ENCODE peak calls at places on chromosomes 16 and 17, in seven cellular contexts. O, S, A, D, V, H and P are unnamed samples.

GRCh38 chr17:66468241-66469087 is 166.1 kb downstream of the PRKCA start:
- DNase-seq in V (no peak), D (peak; percentile 72), A (peak; percentile 48), S (no peak), H (no peak), O (peak; percentile 36), P (no peak)

GRCh38 chr17:52159159-52159809 is 770 bp upstream of the CA10 start:
- DNase-seq in S (no peak), A (no peak), V (peak; percentile 33), H (no peak), O (no peak), D (no peak), P (no peak)

GRCh38 chr16:89224665-89225064 is 7.2 kb downstream of the ZNF778 start:
- DNase-seq in V (no peak), A (no peak), D (no peak), H (no peak), S (no peak), O (no peak), P (no peak)

GRCh38 chr16:74607310-74607966 is 524 bp upstream of the GLG1 start:
- DNase-seq in V (no peak), S (no peak), O (no peak), A (no peak), H (no peak), D (no peak), P (no peak)

GRCh38 chr16:1188781-1189189 is 35.9 kb downstream of the CACNA1H start:
- DNase-seq in A (peak; percentile 49), V (no peak), D (peak; percentile 76), O (no peak), S (no peak), H (peak; percentile 41), P (peak; percentile 73)

GRCh38 chr16:63467513-63467912 is 1431.3 kb upstream of the CDH8 start:
- DNase-seq in S (no peak), O (no peak), A (peak; percentile 1), H (no peak), V (no peak), D (no peak), P (no peak)

GRCh38 chr17:28145348-28145747 is 102.9 kb downstream of the NLK start:
- DNase-seq in O (no peak), H (no peak), A (peak; percentile 7), S (no peak), D (no peak), V (no peak), P (no peak)

GRCh38 chr17:33927732-33928133 is 327.4 kb upstream of the CCL2 start:
- DNase-seq in A (peak; percentile 6), O (no peak), S (peak; percentile 10), V (no peak), H (no peak), D (peak; percentile 53), P (no peak)

GRCh38 chr17:2090804-2091534 is 36.1 kb downstream of the HIC1 start:
- DNase-seq in O (peak; percentile 77), D (no peak), A (peak; percentile 95), H (no peak), V (peak; percentile 80), S (peak; percentile 54), P (no peak)

GRCh38 chr17:66953661-66954060 is 10.8 kb upstream of the CACNG4 start:
- DNase-seq in A (no peak), D (no peak), O (no peak), S (no peak), V (no peak), H (no peak), P (no peak)

GRCh38 chr17:63840591-63841349 is 1.7 kb downstream of the SMARCD2 start:
- DNase-seq in D (no peak), V (peak; percentile 67), H (no peak), A (peak; percentile 56), S (no peak), O (no peak), P (no peak)

GRCh38 chr17:41549596-41550039 is 21.5 kb upstream of the KRT19 start:
- DNase-seq in H (no peak), V (no peak), O (no peak), D (peak; percentile 48), S (no peak), A (no peak), P (no peak)

GRCh38 chr16:30953511-30954124 is 3.9 kb upstream of the SETD1A start:
- DNase-seq in D (peak; percentile 57), A (peak; percentile 83), O (no peak), H (peak; percentile 91), V (peak; percentile 81), S (peak; percentile 49), P (peak; percentile 75)

GRCh38 chr16:8808613-8809353 is 11.1 kb downstream of the PMM2 start:
- DNase-seq in H (no peak), D (no peak), O (no peak), V (peak; percentile 75), A (no peak), S (no peak), P (no peak)

GRCh38 chr17:64707077-64707591 is 45.0 kb upstream of the SMURF2 start:
- DNase-seq in H (no peak), D (no peak), V (peak; percentile 92), O (peak; percentile 95), A (peak; percentile 98), S (peak; percentile 98), P (no peak)

GRCh38 chr17:44384281-44384822 is 5.1 kb downstream of the ITGA2B start:
- DNase-seq in D (no peak), H (no peak), A (no peak), O (no peak), S (no peak), V (no peak), P (no peak)

GRCh38 chr17:38562903-38563302 is 42.8 kb downstream of the SRCIN1 start:
- DNase-seq in S (no peak), O (no peak), V (no peak), A (no peak), D (no peak), H (no peak), P (no peak)

GRCh38 chr16:2282866-2283555 is 15.1 kb upstream of the RNPS1 start:
- DNase-seq in H (no peak), O (no peak), V (no peak), D (no peak), A (no peak), S (no peak), P (no peak)

GRCh38 chr16:84843149-84844048 is 23.6 kb downstream of the CRISPLD2 start:
- DNase-seq in O (no peak), S (no peak), A (no peak), V (no peak), D (no peak), H (no peak), P (no peak)
- H3K4me1 ChIP-seq in O (no peaks in the 10 kb centered on the region), S (peaks cover 24% of the 10 kb centered on the region), A (no peaks in the 10 kb centered on the region), V (peaks cover 4% of the 10 kb centered on the region), D (no peaks in the 10 kb centered on the region), H (no peaks in the 10 kb centered on the region), P (no peaks in the 10 kb centered on the region)

GRCh38 chr16:14004031-14004718 is 66.9 kb upstream of the MRTFB start:
- DNase-seq in D (no peak), V (peak; percentile 82), O (peak; percentile 40), A (no peak), H (no peak), S (no peak), P (no peak)

GRCh38 chr16:14002416-14002815 is 68.7 kb upstream of the MRTFB start:
- DNase-seq in V (no peak), D (no peak), H (no peak), O (no peak), S (no peak), A (no peak), P (no peak)

GRCh38 chr16:14001521-14001920 is 69.6 kb upstream of the MRTFB start:
- DNase-seq in D (no peak), V (no peak), A (no peak), H (no peak), S (no peak), O (no peak), P (no peak)

GRCh38 chr16:14004719-14005315 is 66.3 kb upstream of the MRTFB start:
- DNase-seq in O (no peak), S (no peak), D (no peak), V (peak; percentile 51), H (no peak), A (no peak), P (no peak)

DNA sequence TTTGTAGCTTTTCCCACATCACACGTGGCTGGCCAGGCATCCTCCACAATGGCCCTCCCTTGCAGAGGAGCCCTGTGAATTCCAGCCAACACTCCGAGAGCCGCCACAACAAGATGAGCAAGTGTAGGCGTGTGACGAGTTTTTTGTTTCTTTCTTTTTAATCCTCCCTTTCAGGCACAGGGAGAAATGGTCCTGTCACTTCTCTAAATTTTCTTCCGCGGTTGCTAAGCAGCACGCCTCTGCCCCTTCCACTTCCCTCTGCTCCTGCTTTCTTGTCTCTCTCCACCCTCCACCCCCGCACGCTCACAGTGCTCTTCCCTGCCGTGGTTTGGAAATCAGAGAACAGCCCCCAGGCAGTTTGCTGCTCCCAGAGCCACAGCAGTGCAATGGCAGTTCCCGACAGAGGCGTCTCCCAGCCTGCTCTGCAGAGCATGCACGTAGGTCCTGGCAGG is 68.0 kb upstream of the MRTFB start:
- DNase-seq in H (peak; percentile 24), D (peak; percentile 40), V (peak; percentile 74), O (peak; percentile 48), A (peak; percentile 76), S (no peak), P (peak; percentile 75)
- H3K4me3 ChIP-seq in H (no peak overlapping the region), D (no peak overlapping the region), V (peak overlapping the region; percentile 57), O (peak overlapping the region; percentile 35), A (no peak overlapping the region), S (no peak overlapping the region), P (peak overlapping the region; percentile 7)

GRCh38 chr16:81394966-81395655 is 49.5 kb upstream of the CMIP start:
- DNase-seq in V (no peak), O (peak; percentile 24), A (peak; percentile 68), H (no peak), S (no peak), D (no peak), P (no peak)

GRCh38 chr16:81401035-81401950 is 43.3 kb upstream of the CMIP start:
- DNase-seq in O (no peak), S (peak; percentile 96), D (peak; percentile 56), A (peak; percentile 70), V (no peak), H (no peak), P (no peak)

GRCh38 chr16:81399909-81400308 is 44.7 kb upstream of the CMIP start:
- DNase-seq in V (no peak), H (no peak), O (no peak), S (no peak), A (no peak), D (no peak), P (no peak)

GRCh38 chr16:81397058-81397878 is 47.3 kb upstream of the CMIP start:
- DNase-seq in D (no peak), S (no peak), O (no peak), V (no peak), A (no peak), H (no peak), P (no peak)

GRCh38 chr16:81397879-81398516 is 46.6 kb upstream of the CMIP start:
- DNase-seq in A (no peak), D (no peak), O (no peak), H (no peak), S (no peak), V (no peak), P (no peak)
- H3K4me1 ChIP-seq in A (peaks cover 2% of the 10 kb centered on the region), D (no peaks in the 10 kb centered on the region), O (no peaks in the 10 kb centered on the region), H (no peaks in the 10 kb centered on the region), S (peaks cover 26% of the 10 kb centered on the region), V (no peaks in the 10 kb centered on the region), P (no peaks in the 10 kb centered on the region)

DNA sequence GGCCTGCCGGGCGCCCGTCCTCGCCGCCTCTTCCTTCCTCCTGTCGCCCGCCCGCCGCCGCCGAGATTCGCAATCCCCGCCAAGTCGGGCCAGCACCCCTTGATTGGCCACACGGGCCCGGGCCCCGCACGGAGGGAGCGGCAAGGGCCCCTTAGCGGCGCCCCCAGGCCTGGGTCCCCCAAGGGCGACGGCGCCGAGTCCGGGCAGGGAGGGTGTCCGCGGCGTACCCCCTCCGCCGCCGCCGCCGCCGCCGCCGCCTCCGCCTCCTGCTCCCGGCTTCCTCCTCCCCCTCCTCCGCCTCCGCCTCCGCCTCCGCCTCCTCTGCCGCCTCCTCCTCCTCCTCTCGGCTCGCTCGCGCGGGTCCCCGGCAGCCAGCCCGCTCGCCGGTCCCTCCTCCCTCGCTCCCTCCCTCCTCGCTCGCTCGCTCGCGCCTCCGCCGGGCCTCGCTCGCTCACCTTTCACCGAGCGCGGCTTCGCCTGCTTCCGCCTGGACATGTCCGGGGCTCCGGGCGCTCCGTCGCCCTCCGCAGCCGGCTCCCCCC is 561 bp downstream of the ZNF423 start:
- DNase-seq in H (peak; percentile 65), O (peak; percentile 82), S (peak; percentile 31), A (peak; percentile 94), V (peak; percentile 96), D (peak; percentile 64), P (peak; percentile 79)
- H3K4me3 ChIP-seq in H (peak overlapping the region; percentile 68), O (peak overlapping the region; percentile 74), S (peak overlapping the region; percentile 97), A (peak overlapping the region; percentile 99), V (peak overlapping the region; percentile 74), D (peak overlapping the region; percentile 39), P (peak overlapping the region; percentile 42)